ENCODE peak calls at places on chromosomes 13 and 19, in five cellular contexts. H, Y, S, R and Q are unnamed samples.
A peak's percentile ranks its signal among the peaks of the same experiment; 100 is the strongest.

GRCh38 chr13:61838568-61838967 is 422.9 kb upstream of the PCDH20 start:
- DNase-seq in Y (no peak), S (no peak), H (no peak), R (no peak), Q (no peak)

GRCh38 chr19:55172741-55173140 is 6.3 kb upstream of the DNAAF3 start:
- DNase-seq in S (peak; percentile 73), R (no peak), H (no peak), Y (peak; percentile 70), Q (no peak)

GRCh38 chr13:69617587-69617986 is 490.0 kb upstream of the ATXN8OS start:
- DNase-seq in R (no peak), S (no peak), Y (no peak), H (no peak), Q (no peak)

GRCh38 chr19:3479819-3480215 is 508 bp downstream of the SMIM24 start:
- DNase-seq in S (no peak), Y (peak; percentile 36), R (peak; percentile 89), H (no peak), Q (peak; percentile 39)

GRCh38 chr13:21676611-21677021 is 5.7 kb downstream of the FGF9 start:
- DNase-seq in Y (peak; percentile 48), S (no peak), R (peak; percentile 77), H (no peak), Q (peak; percentile 53)

GRCh38 chr13:41494202-41494601 is 36.9 kb downstream of the RGCC start:
- DNase-seq in R (no peak), S (no peak), Y (peak; percentile 64), H (no peak), Q (no peak)

GRCh38 chr13:98648676-98649075 is 71.8 kb upstream of the STK24 start:
- DNase-seq in S (peak; percentile 33), Y (no peak), H (no peak), R (no peak), Q (no peak)

GRCh38 chr19:50736338-50736737 is 13.2 kb downstream of the CLEC11A start:
- DNase-seq in R (no peak), Y (no peak), S (no peak), H (no peak), Q (no peak)

GRCh38 chr13:51070005-51070649 is 40.9 kb downstream of the C13orf42 start:
- DNase-seq in Y (peak; percentile 81), H (peak; percentile 76), R (peak; percentile 95), S (peak; percentile 85), Q (peak; percentile 90)

GRCh38 chr19:15159251-15159650 is 41.5 kb downstream of the NOTCH3 start:
- DNase-seq in S (peak; percentile 16), H (no peak), R (peak; percentile 57), Y (no peak), Q (no peak)

GRCh38 chr13:80524447-80525215 is 183.7 kb upstream of the SPRY2 start:
- DNase-seq in R (no peak), S (no peak), H (no peak), Y (peak; percentile 77), Q (no peak)

GRCh38 chr13:83150616-83151307 is 731.5 kb downstream of the SLITRK1 start:
- DNase-seq in H (no peak), Y (no peak), R (peak; percentile 1), S (no peak), Q (no peak)

GRCh38 chr19:48900477-48901452 is 653 bp downstream of the NUCB1 start:
- DNase-seq in R (peak; percentile 58), S (peak; percentile 23), H (no peak), Y (peak; percentile 49), Q (no peak)

GRCh38 chr19:926595-927043 is 784 bp downstream of the ARID3A start:
- DNase-seq in S (peak; percentile 26), R (peak; percentile 69), Y (peak; percentile 42), H (no peak), Q (peak; percentile 47)

GRCh38 chr19:1324792-1325567 is 39.3 kb downstream of the EFNA2 start:
- DNase-seq in Y (peak; percentile 81), H (no peak), R (peak; percentile 79), S (peak; percentile 63), Q (no peak)

GRCh38 chr13:41178040-41178439 is 16.3 kb downstream of the KBTBD7 start:
- DNase-seq in R (peak; percentile 28), Y (peak; percentile 13), S (no peak), H (no peak), Q (no peak)

GRCh38 chr13:93561553-93561952 is 334.9 kb downstream of the GPC6 start:
- DNase-seq in R (peak; percentile 41), H (no peak), S (no peak), Y (no peak), Q (no peak)

GRCh38 chr13:21542563-21542962 is 61.4 kb downstream of the MICU2 start:
- DNase-seq in H (no peak), R (no peak), S (peak; percentile 60), Y (no peak), Q (no peak)

GRCh38 chr19:10113964-10114650 is 2.6 kb downstream of the P2RY11 start:
- DNase-seq in R (peak; percentile 46), Y (no peak), H (no peak), S (peak; percentile 11), Q (no peak)

GRCh38 chr19:13103961-13104847 is 1.5 kb upstream of the LYL1 start:
- DNase-seq in S (peak; percentile 50), H (no peak), R (peak; percentile 81), Y (no peak), Q (peak; percentile 77)

GRCh38 chr19:55419089-55419488 is 11.5 kb upstream of the UBE2S start:
- DNase-seq in Y (no peak), R (no peak), H (no peak), S (no peak), Q (no peak)

GRCh38 chr19:11422163-11423068 is 3.3 kb upstream of the RGL3 start:
- DNase-seq in H (peak; percentile 42), S (no peak), R (peak; percentile 98), Y (peak; percentile 94), Q (peak; percentile 70)

GRCh38 chr13:29594310-29594709 is 1.2 kb downstream of the SLC7A1 start:
- DNase-seq in Y (peak; percentile 93), H (no peak), S (peak; percentile 68), R (peak; percentile 51), Q (peak; percentile 23)

GRCh38 chr13:98957731-98958442 is 20.0 kb downstream of the DOCK9 start:
- DNase-seq in Y (no peak), R (no peak), S (no peak), H (no peak), Q (no peak)

GRCh38 chr19:55240713-55241020 is 12.1 kb upstream of the TMEM86B start:
- DNase-seq in Y (no peak), R (no peak), H (no peak), S (no peak), Q (no peak)

GRCh38 chr19:6534451-6535093 is 3.7 kb downstream of the TNFSF9 start:
- DNase-seq in Y (peak; percentile 46), H (no peak), R (peak; percentile 65), S (no peak), Q (peak; percentile 59)

GRCh38 chr19:3699071-3699740 is 1.1 kb downstream of the PIP5K1C start:
- DNase-seq in R (no peak), H (no peak), S (peak; percentile 24), Y (peak; percentile 39), Q (peak; percentile 35)

GRCh38 chr19:19691683-19692082 is 23.0 kb downstream of the ZNF101 start:
- DNase-seq in S (no peak), R (no peak), Y (no peak), H (no peak), Q (no peak)

GRCh38 chr19:31955061-31955460 is 390.3 kb upstream of the ZNF507 start:
- DNase-seq in H (no peak), Y (no peak), R (no peak), S (no peak), Q (no peak)

GRCh38 chr13:27171244-27171829 is at the start of gene USP12:
- DNase-seq in H (peak; percentile 59), S (no peak), R (peak; percentile 73), Y (no peak), Q (peak; percentile 77)

DNA sequence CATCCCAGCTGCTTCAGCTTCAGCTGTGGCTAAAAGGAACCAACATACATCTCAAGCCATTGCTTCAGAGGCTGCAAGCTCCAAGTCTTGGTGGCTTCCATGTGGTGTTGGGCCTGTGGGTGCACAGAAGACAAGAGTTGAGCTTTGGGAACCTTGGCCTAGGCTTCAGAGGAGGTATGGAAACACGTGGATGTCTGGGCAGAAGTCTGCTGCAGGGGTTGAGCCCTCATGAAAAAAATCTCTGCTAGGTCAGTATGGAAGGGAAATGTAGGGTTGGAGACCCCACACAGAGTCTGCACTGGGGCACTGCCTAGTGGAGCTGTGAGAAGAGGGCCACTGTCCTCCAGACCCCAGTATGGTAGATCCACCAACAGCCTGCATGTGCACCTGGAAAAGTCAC is 279.3 kb downstream of the MZT1 start:
- DNase-seq in H (no peak), R (no peak), Y (no peak), S (no peak), Q (no peak)
- TF ChIP-seq CTCF in H (no peak), R (no peak), Y (no peak), S (no peak), Q (no peak)

DNA sequence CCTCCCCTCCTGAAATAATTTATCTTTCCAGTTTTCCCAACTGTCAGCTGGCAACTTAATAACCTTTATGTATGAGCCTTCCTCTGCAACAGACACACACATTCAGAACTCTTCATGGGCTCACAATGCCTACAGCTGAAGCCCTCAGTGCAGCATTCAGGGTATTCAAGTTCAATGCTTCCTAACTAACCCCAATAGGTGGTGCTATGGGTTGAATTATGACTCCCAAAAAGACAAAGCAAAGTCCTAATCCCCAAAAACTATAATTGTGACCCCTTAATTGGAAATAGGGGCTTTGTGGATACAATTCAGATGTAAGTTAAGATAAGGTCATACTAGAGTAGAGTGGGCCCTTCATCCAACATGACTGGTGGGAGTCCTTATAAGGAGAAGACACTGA is 202.2 kb downstream of the SUCLA2 start:
- DNase-seq in R (peak; percentile 53), H (no peak), Y (peak; percentile 19), S (peak; percentile 22), Q (no peak)
- TF ChIP-seq CTCF in R (peak; percentile 73), H (no peak), Y (peak; percentile 27), S (peak; percentile 43), Q (no peak)

GRCh38 chr13:45466359-45466758 is 1.6 kb downstream of the COG3 start:
- DNase-seq in H (no peak), R (no peak), S (no peak), Y (no peak), Q (no peak)

GRCh38 chr13:45468676-45469075 is 3.9 kb downstream of the COG3 start:
- DNase-seq in R (peak; percentile 11), Y (peak; percentile 63), S (no peak), H (no peak), Q (no peak)

GRCh38 chr13:45464687-45465453 is at the start of gene COG3:
- DNase-seq in S (peak; percentile 93), H (peak; percentile 77), R (peak; percentile 98), Y (peak; percentile 98), Q (peak; percentile 90)

GRCh38 chr13:45464141-45464686 is 525 bp upstream of the COG3 start:
- DNase-seq in Y (no peak), S (no peak), R (no peak), H (no peak), Q (no peak)
- TF ChIP-seq CTCF in Y (peak; percentile 68), S (no peak), R (no peak), H (no peak), Q (no peak)

GRCh38 chr13:18947376-18947977 is 234.1 kb downstream of the TUBA3C start:
- DNase-seq in Y (no peak), H (no peak), R (no peak), S (no peak), Q (no peak)

GRCh38 chr13:18944501-18945068 is 237.0 kb downstream of the TUBA3C start:
- DNase-seq in R (no peak), H (no peak), Y (no peak), S (no peak), Q (no peak)

GRCh38 chr13:18943273-18943672 is 238.4 kb downstream of the TUBA3C start:
- DNase-seq in H (no peak), S (no peak), Y (no peak), R (no peak), Q (no peak)

GRCh38 chr13:18946738-18947137 is 234.9 kb downstream of the TUBA3C start:
- DNase-seq in S (no peak), Y (no peak), H (no peak), R (no peak), Q (no peak)

GRCh38 chr13:18943721-18944391 is 237.8 kb downstream of the TUBA3C start:
- DNase-seq in S (no peak), H (no peak), Y (no peak), R (no peak), Q (no peak)
- TF ChIP-seq CTCF in S (no peak), H (no peak), Y (no peak), R (no peak), Q (no peak)